ENCODE peak calls at places on chromosome 4, in seven cellular contexts. T, Q, H, A, I, Y and W are unnamed samples.

GRCh38 chr4:177308842-177309524 is 691 bp upstream of the NEIL3 start:
- DNase-seq in T (no peak), Q (no peak), H (no peak), A (no peak), I (no peak), Y (no peak), W (no peak)

GRCh38 chr4:129094347-129094746 is 1.0 kb upstream of the SCLT1 start:
- DNase-seq in T (no peak), Q (no peak), H (no peak), A (no peak), I (no peak), Y (no peak), W (no peak)

GRCh38 chr4:140249351-140249750 is 95.4 kb upstream of the MAML3 start:
- DNase-seq in T (no peak), Q (no peak), H (no peak), A (no peak), I (no peak), Y (no peak), W (no peak)

GRCh38 chr4:69781458-69782418 is 21.3 kb upstream of the SULT1B1 start:
- DNase-seq in T (no peak), Q (no peak), H (no peak), A (no peak), I (no peak), Y (no peak), W (no peak)

GRCh38 chr4:151485541-151486131 is 76.7 kb downstream of the FHIP1A start:
- DNase-seq in T (no peak), Q (peak), H (peak), A (no peak), I (no peak), Y (no peak), W (no peak)

GRCh38 chr4:182142146-182143085 is 100.8 kb upstream of the TENM3 start:
- DNase-seq in T (peak), Q (peak), H (peak), A (no peak), I (no peak), Y (no peak), W (no peak)

GRCh38 chr4:153466637-153467153 is 535 bp downstream of the TMEM131L start:
- DNase-seq in T (peak), Q (no peak), H (peak), A (no peak), I (no peak), Y (no peak), W (no peak)

GRCh38 chr4:84433603-84434232 is 65.4 kb downstream of the NKX6-1 start:
- DNase-seq in T (no peak), Q (no peak), H (peak), A (no peak), I (no peak), Y (no peak), W (no peak)

GRCh38 chr4:3784469-3785291 is 18.5 kb downstream of the ADRA2C start:
- DNase-seq in T (peak), Q (no peak), H (no peak), A (no peak), I (no peak), Y (no peak), W (no peak)

GRCh38 chr4:6475492-6476020 is 3.1 kb upstream of the PPP2R2C start:
- DNase-seq in T (no peak), Q (no peak), H (no peak), A (peak), I (no peak), Y (no peak), W (no peak)

GRCh38 chr4:6473264-6474052 is 1.0 kb upstream of the PPP2R2C start:
- DNase-seq in T (no peak), Q (no peak), H (peak), A (peak), I (peak), Y (no peak), W (no peak)

GRCh38 chr4:6472387-6473263 is at the start of gene PPP2R2C:
- DNase-seq in T (no peak), Q (no peak), H (peak), A (peak), I (peak), Y (no peak), W (no peak)

GRCh38 chr4:6474705-6475457 is 2.5 kb upstream of the PPP2R2C start:
- DNase-seq in T (no peak), Q (no peak), H (no peak), A (peak), I (no peak), Y (no peak), W (no peak)

GRCh38 chr4:6474053-6474568 is 1.7 kb upstream of the PPP2R2C start:
- DNase-seq in T (no peak), Q (no peak), H (peak), A (peak), I (no peak), Y (no peak), W (no peak)
- TF ChIP-seq CTCF in T (no peak), Q (no peak), H (peak), A (no peak), I (no peak), Y (peak), W (no peak)

DNA sequence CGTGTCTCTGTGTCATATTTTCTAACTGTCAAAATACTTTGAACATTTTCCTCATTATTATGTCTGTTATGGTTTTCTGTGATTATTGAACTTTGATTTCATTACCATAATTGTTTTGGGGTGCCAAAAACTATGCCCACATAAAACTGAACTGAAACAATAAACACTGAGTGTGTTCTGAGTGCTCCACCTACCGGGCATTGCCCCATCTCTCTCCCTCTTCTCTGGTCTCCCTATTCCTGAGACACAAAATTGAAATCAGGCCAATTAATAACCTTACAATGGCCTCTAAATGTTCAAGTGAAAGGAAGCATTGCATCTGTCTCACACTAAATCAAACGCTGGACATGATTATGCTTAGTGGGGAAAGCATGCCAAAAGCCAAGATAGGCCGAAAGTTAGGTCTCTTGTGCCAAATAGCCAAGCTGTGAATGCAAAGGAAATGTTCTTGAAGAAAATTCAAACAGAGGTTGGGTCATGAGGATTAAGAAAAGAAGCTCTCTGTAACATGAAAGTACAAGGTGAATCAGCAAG is 972.3 kb downstream of the PCDH7 start:
- DNase-seq in T (no peak), Q (no peak), H (no peak), A (no peak), I (no peak), Y (no peak), W (no peak)
- TF ChIP-seq CTCF in T (no peak), Q (peak), H (peak), A (no peak), I (no peak), Y (no peak), W (peak)

GRCh38 chr4:25531272-25531671 is 124.4 kb upstream of the SLC34A2 start:
- DNase-seq in T (no peak), Q (no peak), H (peak), A (no peak), I (no peak), Y (no peak), W (no peak)
- TF ChIP-seq CTCF in T (peak), Q (peak), H (peak), A (no peak), I (no peak), Y (peak), W (no peak)

GRCh38 chr4:133483600-133484246 is 334.6 kb downstream of the PCDH10 start:
- DNase-seq in T (no peak), Q (peak), H (peak), A (no peak), I (no peak), Y (no peak), W (no peak)
- TF ChIP-seq CTCF in T (peak), Q (peak), H (peak), A (no peak), I (no peak), Y (peak), W (no peak)